ENCODE peak calls at places on chromosomes 13 and 19, in five cellular contexts. One of them, this sample, is unnamed.

GRCh38 chr19:17999685-18000479 is 8.1 kb upstream of the ARRDC2 start:
- DNase-seq in K562: peak; percentile 95
- DNase-seq in SK-N-SH: no peak
- DNase-seq in HCT116: no peak
- DNase-seq in HepG2: no peak
- DNase-seq in this sample: no peak

GRCh38 chr13:113472355-113473025 is 18.0 kb downstream of the DCUN1D2 start:
- DNase-seq in K562: no peak
- DNase-seq in SK-N-SH: no peak
- DNase-seq in HCT116: no peak
- DNase-seq in HepG2: no peak
- DNase-seq in this sample: no peak

GRCh38 chr19:11736696-11737095 is 2.0 kb downstream of the ZNF823 start:
- DNase-seq in K562: peak; percentile 84
- DNase-seq in SK-N-SH: peak; percentile 21
- DNase-seq in HCT116: no peak
- DNase-seq in HepG2: no peak
- DNase-seq in this sample: no peak

GRCh38 chr19:11375143-11375948 is 880 bp downstream of the SWSAP1 start:
- DNase-seq in K562: peak; percentile 63
- DNase-seq in SK-N-SH: peak; percentile 60
- DNase-seq in HCT116: no peak
- DNase-seq in HepG2: peak; percentile 31
- DNase-seq in this sample: no peak

GRCh38 chr13:24161010-24161775 is 673 bp downstream of the SPATA13 start:
- DNase-seq in K562: no peak
- DNase-seq in SK-N-SH: peak; percentile 65
- DNase-seq in HCT116: no peak
- DNase-seq in HepG2: peak; percentile 55
- DNase-seq in this sample: peak; percentile 32

GRCh38 chr13:28579334-28579733 is 79.6 kb upstream of the POMP start:
- DNase-seq in K562: no peak
- DNase-seq in SK-N-SH: no peak
- DNase-seq in HCT116: no peak
- DNase-seq in HepG2: no peak
- DNase-seq in this sample: no peak

GRCh38 chr19:36377541-36378178 is 1.3 kb downstream of the ZFP14 start:
- DNase-seq in K562: no peak
- DNase-seq in SK-N-SH: no peak
- DNase-seq in HCT116: no peak
- DNase-seq in HepG2: peak; percentile 74
- DNase-seq in this sample: no peak

GRCh38 chr19:23788415-23788814 is 29.7 kb upstream of the ZNF681 start:
- DNase-seq in K562: no peak
- DNase-seq in SK-N-SH: no peak
- DNase-seq in HCT116: no peak
- DNase-seq in HepG2: no peak
- DNase-seq in this sample: no peak

GRCh38 chr13:43822969-43823368 is 36.2 kb upstream of the ENOX1 start:
- DNase-seq in K562: no peak
- DNase-seq in SK-N-SH: no peak
- DNase-seq in HCT116: no peak
- DNase-seq in HepG2: no peak
- DNase-seq in this sample: no peak

GRCh38 chr19:42250249-42250665 is 4.7 kb downstream of the ERF start:
- DNase-seq in K562: no peak
- DNase-seq in SK-N-SH: no peak
- DNase-seq in HCT116: no peak
- DNase-seq in HepG2: no peak
- DNase-seq in this sample: no peak

GRCh38 chr13:97327521-97328221 is 105.5 kb downstream of the MBNL2 start:
- DNase-seq in K562: peak; percentile 44
- DNase-seq in SK-N-SH: no peak
- DNase-seq in HCT116: no peak
- DNase-seq in HepG2: no peak
- DNase-seq in this sample: no peak

GRCh38 chr13:60169239-60170031 is 5.7 kb upstream of the DIAPH3 start:
- DNase-seq in K562: no peak
- DNase-seq in SK-N-SH: no peak
- DNase-seq in HCT116: no peak
- DNase-seq in HepG2: no peak
- DNase-seq in this sample: peak; percentile 19

GRCh38 chr13:76225815-76226489 is 589.8 kb downstream of the LMO7 start:
- DNase-seq in K562: no peak
- DNase-seq in SK-N-SH: no peak
- DNase-seq in HCT116: no peak
- DNase-seq in HepG2: no peak
- DNase-seq in this sample: no peak

GRCh38 chr13:21557995-21558394 is 46.0 kb downstream of the MICU2 start:
- DNase-seq in K562: peak; percentile 29
- DNase-seq in SK-N-SH: peak; percentile 9
- DNase-seq in HCT116: peak; percentile 16
- DNase-seq in HepG2: peak; percentile 25
- DNase-seq in this sample: peak; percentile 51

GRCh38 chr19:46133101-46133627 is 8.7 kb upstream of the IGFL3 start:
- DNase-seq in K562: peak; percentile 2
- DNase-seq in SK-N-SH: no peak
- DNase-seq in HCT116: peak; percentile 73
- DNase-seq in HepG2: peak; percentile 78
- DNase-seq in this sample: no peak

GRCh38 chr19:54114340-54114826 is 1.1 kb downstream of the TFPT start:
- DNase-seq in K562: peak; percentile 21
- DNase-seq in SK-N-SH: peak; percentile 52
- DNase-seq in HCT116: no peak
- DNase-seq in HepG2: no peak
- DNase-seq in this sample: peak; percentile 52

GRCh38 chr19:22783651-22784050 is 300 bp downstream of the ZNF99 start:
- DNase-seq in K562: no peak
- DNase-seq in SK-N-SH: no peak
- DNase-seq in HCT116: no peak
- DNase-seq in HepG2: no peak
- DNase-seq in this sample: no peak

GRCh38 chr13:25901460-25902376 is 150.1 kb downstream of the SHISA2 start:
- DNase-seq in K562: no peak
- DNase-seq in SK-N-SH: peak; percentile 51
- DNase-seq in HCT116: no peak
- DNase-seq in HepG2: peak; percentile 33
- DNase-seq in this sample: no peak

GRCh38 chr13:100875392-100876043 is 200.9 kb upstream of the TMTC4 start:
- DNase-seq in K562: no peak
- DNase-seq in SK-N-SH: no peak
- DNase-seq in HCT116: no peak
- DNase-seq in HepG2: no peak
- DNase-seq in this sample: no peak

DNA sequence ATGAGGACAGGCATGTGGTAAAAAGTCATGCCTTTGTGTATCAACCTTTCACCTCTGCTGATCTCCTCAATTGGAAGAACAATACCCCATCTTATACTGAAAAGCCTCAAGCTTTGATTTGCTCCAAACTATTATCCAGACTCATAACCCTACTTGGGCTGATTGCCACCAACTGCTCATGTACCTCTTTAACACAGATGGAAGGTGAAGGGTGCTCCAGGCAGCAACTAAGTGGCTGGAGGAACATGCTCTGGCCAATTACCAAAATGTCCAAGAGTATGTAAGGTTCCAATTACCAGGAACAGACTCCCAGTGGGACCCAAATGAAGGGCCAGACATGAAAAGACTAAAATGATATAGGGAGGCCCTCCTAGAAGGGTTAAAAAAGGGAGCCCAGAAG is 78.3 kb downstream of the ZNF486 start:
- DNase-seq in K562: no peak
- DNase-seq in SK-N-SH: no peak
- DNase-seq in HCT116: no peak
- DNase-seq in HepG2: no peak
- DNase-seq in this sample: no peak
- TF ChIP-seq JUND in K562: no peak
- TF ChIP-seq JUND in SK-N-SH: no peak
- TF ChIP-seq JUND in HCT116: no peak
- TF ChIP-seq JUND in HepG2: no peak
- TF ChIP-seq JUND in this sample: no peak

GRCh38 chr13:71242191-71242590 is 624.8 kb downstream of the DACH1 start:
- DNase-seq in K562: no peak
- DNase-seq in SK-N-SH: no peak
- DNase-seq in HCT116: no peak
- DNase-seq in HepG2: no peak
- DNase-seq in this sample: no peak

GRCh38 chr13:71237332-71237731 is 629.7 kb downstream of the DACH1 start:
- DNase-seq in K562: no peak
- DNase-seq in SK-N-SH: no peak
- DNase-seq in HCT116: no peak
- DNase-seq in HepG2: no peak
- DNase-seq in this sample: no peak

GRCh38 chr13:71244181-71244580 is 622.8 kb downstream of the DACH1 start:
- DNase-seq in K562: no peak
- DNase-seq in SK-N-SH: no peak
- DNase-seq in HCT116: no peak
- DNase-seq in HepG2: no peak
- DNase-seq in this sample: no peak

GRCh38 chr13:71240906-71241305 is 626.1 kb downstream of the DACH1 start:
- DNase-seq in K562: no peak
- DNase-seq in SK-N-SH: peak; percentile 35
- DNase-seq in HCT116: no peak
- DNase-seq in HepG2: no peak
- DNase-seq in this sample: no peak
- TF ChIP-seq JUND in K562: no peak
- TF ChIP-seq JUND in SK-N-SH: no peak
- TF ChIP-seq JUND in HCT116: no peak
- TF ChIP-seq JUND in HepG2: no peak
- TF ChIP-seq JUND in this sample: no peak

GRCh38 chr19:55703790-55704215 is 28.8 kb downstream of the EPN1 start:
- DNase-seq in K562: peak; percentile 69
- DNase-seq in SK-N-SH: peak; percentile 83
- DNase-seq in HCT116: peak; percentile 4
- DNase-seq in HepG2: no peak
- DNase-seq in this sample: no peak
- TF ChIP-seq JUND in K562: peak; percentile 19
- TF ChIP-seq JUND in SK-N-SH: no peak
- TF ChIP-seq JUND in HCT116: no peak
- TF ChIP-seq JUND in HepG2: no peak
- TF ChIP-seq JUND in this sample: no peak

GRCh38 chr19:50255115-50255514 is 51.7 kb downstream of the MYH14 start:
- DNase-seq in K562: peak; percentile 30
- DNase-seq in SK-N-SH: peak; percentile 42
- DNase-seq in HCT116: no peak
- DNase-seq in HepG2: no peak
- DNase-seq in this sample: no peak

GRCh38 chr19:50249636-50250035 is 46.2 kb downstream of the MYH14 start:
- DNase-seq in K562: no peak
- DNase-seq in SK-N-SH: no peak
- DNase-seq in HCT116: no peak
- DNase-seq in HepG2: no peak
- DNase-seq in this sample: no peak

GRCh38 chr19:50250450-50251136 is 47.2 kb downstream of the MYH14 start:
- DNase-seq in K562: no peak
- DNase-seq in SK-N-SH: no peak
- DNase-seq in HCT116: no peak
- DNase-seq in HepG2: no peak
- DNase-seq in this sample: no peak

GRCh38 chr19:50252887-50253268 is 49.5 kb downstream of the MYH14 start:
- DNase-seq in K562: no peak
- DNase-seq in SK-N-SH: no peak
- DNase-seq in HCT116: no peak
- DNase-seq in HepG2: no peak
- DNase-seq in this sample: no peak

GRCh38 chr19:50252111-50252886 is 48.9 kb downstream of the MYH14 start:
- DNase-seq in K562: peak; percentile 56
- DNase-seq in SK-N-SH: peak; percentile 65
- DNase-seq in HCT116: no peak
- DNase-seq in HepG2: no peak
- DNase-seq in this sample: peak; percentile 31
- TF ChIP-seq JUND in K562: no peak
- TF ChIP-seq JUND in SK-N-SH: no peak
- TF ChIP-seq JUND in HCT116: no peak
- TF ChIP-seq JUND in HepG2: no peak
- TF ChIP-seq JUND in this sample: no peak

GRCh38 chr13:112077729-112078128 is 10.8 kb downstream of the SOX1 start:
- DNase-seq in K562: no peak
- DNase-seq in SK-N-SH: no peak
- DNase-seq in HCT116: no peak
- DNase-seq in HepG2: no peak
- DNase-seq in this sample: no peak

GRCh38 chr13:112079696-112080095 is 12.7 kb downstream of the SOX1 start:
- DNase-seq in K562: no peak
- DNase-seq in SK-N-SH: no peak
- DNase-seq in HCT116: no peak
- DNase-seq in HepG2: no peak
- DNase-seq in this sample: no peak

GRCh38 chr13:112074139-112074710 is 7.3 kb downstream of the SOX1 start:
- DNase-seq in K562: no peak
- DNase-seq in SK-N-SH: no peak
- DNase-seq in HCT116: no peak
- DNase-seq in HepG2: no peak
- DNase-seq in this sample: no peak

GRCh38 chr13:112078879-112079526 is 12.1 kb downstream of the SOX1 start:
- DNase-seq in K562: no peak
- DNase-seq in SK-N-SH: no peak
- DNase-seq in HCT116: no peak
- DNase-seq in HepG2: no peak
- DNase-seq in this sample: no peak

GRCh38 chr13:112078216-112078615 is 11.3 kb downstream of the SOX1 start:
- DNase-seq in K562: no peak
- DNase-seq in SK-N-SH: no peak
- DNase-seq in HCT116: no peak
- DNase-seq in HepG2: no peak
- DNase-seq in this sample: no peak
- TF ChIP-seq JUND in K562: no peak
- TF ChIP-seq JUND in SK-N-SH: no peak
- TF ChIP-seq JUND in HCT116: no peak
- TF ChIP-seq JUND in HepG2: no peak
- TF ChIP-seq JUND in this sample: no peak

GRCh38 chr19:55648657-55649578 is 906 bp downstream of the CCDC106 start:
- DNase-seq in K562: peak; percentile 52
- DNase-seq in SK-N-SH: peak; percentile 41
- DNase-seq in HCT116: no peak
- DNase-seq in HepG2: no peak
- DNase-seq in this sample: no peak

GRCh38 chr19:55646889-55647731 is 902 bp upstream of the CCDC106 start:
- DNase-seq in K562: no peak
- DNase-seq in SK-N-SH: peak; percentile 23
- DNase-seq in HCT116: no peak
- DNase-seq in HepG2: no peak
- DNase-seq in this sample: no peak

GRCh38 chr19:55649579-55650557 is 1.9 kb downstream of the CCDC106 start:
- DNase-seq in K562: no peak
- DNase-seq in SK-N-SH: no peak
- DNase-seq in HCT116: no peak
- DNase-seq in HepG2: no peak
- DNase-seq in this sample: no peak

GRCh38 chr19:55645512-55645881 is 2.0 kb downstream of the ZNF581 start:
- DNase-seq in K562: no peak
- DNase-seq in SK-N-SH: peak; percentile 2
- DNase-seq in HCT116: no peak
- DNase-seq in HepG2: no peak
- DNase-seq in this sample: no peak

GRCh38 chr19:55647732-55648656 is at the start of gene CCDC106:
- DNase-seq in K562: peak; percentile 83
- DNase-seq in SK-N-SH: peak; percentile 93
- DNase-seq in HCT116: no peak
- DNase-seq in HepG2: peak; percentile 55
- DNase-seq in this sample: peak; percentile 38
- TF ChIP-seq JUND in K562: peak; percentile 3
- TF ChIP-seq JUND in SK-N-SH: no peak
- TF ChIP-seq JUND in HCT116: no peak
- TF ChIP-seq JUND in HepG2: peak; percentile 8
- TF ChIP-seq JUND in this sample: no peak

GRCh38 chr13:67119481-67119883 is 110.7 kb downstream of the PCDH9 start:
- DNase-seq in K562: no peak
- DNase-seq in SK-N-SH: no peak
- DNase-seq in HCT116: peak; percentile 8
- DNase-seq in HepG2: no peak
- DNase-seq in this sample: no peak
- TF ChIP-seq JUND in K562: no peak
- TF ChIP-seq JUND in SK-N-SH: peak; percentile 70
- TF ChIP-seq JUND in HCT116: no peak
- TF ChIP-seq JUND in HepG2: no peak
- TF ChIP-seq JUND in this sample: no peak